ENCODE peak calls at places on chromosomes 12 and 14, in four cellular contexts. N, C, Z and L are unnamed samples.

GRCh38 chr12:71216725-71217579 is 59.2 kb upstream of the TSPAN8 start:
- DNase-seq in N (no peak), C (peak), Z (peak), L (peak)

GRCh38 chr12:57730336-57731067 is 8.0 kb downstream of the AGAP2 start:
- DNase-seq in N (no peak), C (no peak), Z (no peak), L (no peak)

GRCh38 chr12:57888407-57889157 is 42.1 kb upstream of the CTDSP2 start:
- DNase-seq in N (no peak), C (peak), Z (peak), L (peak)

GRCh38 chr12:6230321-6231110 is 30.3 kb downstream of the CD9 start:
- DNase-seq in N (peak), C (no peak), Z (peak), L (no peak)

GRCh38 chr12:25884920-25885234 is 73.6 kb upstream of the RASSF8 start:
- DNase-seq in N (no peak), C (peak), Z (no peak), L (no peak)

GRCh38 chr12:94867066-94867855 is 136.2 kb downstream of the NDUFA12 start:
- DNase-seq in N (no peak), C (no peak), Z (no peak), L (no peak)

GRCh38 chr14:101177301-101178055 is 274.0 kb upstream of the RTL1 start:
- DNase-seq in N (no peak), C (no peak), Z (no peak), L (no peak)

GRCh38 chr12:62581288-62582064 is 114.8 kb downstream of the MON2 start:
- DNase-seq in N (no peak), C (no peak), Z (peak), L (peak)

GRCh38 chr12:109308534-109309440 is at the start of gene FOXN4:
- DNase-seq in N (no peak), C (peak), Z (no peak), L (no peak)

GRCh38 chr12:4434299-4434698 is 11.3 kb downstream of the FGF6 start:
- DNase-seq in N (no peak), C (no peak), Z (no peak), L (no peak)

GRCh38 chr12:49671051-49671765 is 36.0 kb downstream of the FMNL3 start:
- DNase-seq in N (no peak), C (no peak), Z (no peak), L (no peak)